ENCODE peak calls at places on chromosomes 6 and 20, in five cellular contexts. W is vagina, U is tibial artery, Y is pancreas, P is tibial nerve. T is an unnamed sample.

GRCh38 chr6:128209771-128210170 is 308.9 kb upstream of the THEMIS start:
- DNase-seq in U (no peak), W (no peak), Y (no peak), P (no peak), T (peak)

GRCh38 chr6:167798453-167798852 is 28.3 kb upstream of the AFDN start:
- DNase-seq in P (no peak), Y (no peak), W (no peak), U (no peak), T (no peak)

GRCh38 chr6:142756215-142756630 is 188.8 kb downstream of the HIVEP2 start:
- DNase-seq in P (no peak), U (no peak), W (no peak), Y (no peak), T (peak)

GRCh38 chr20:53706511-53707031 is 112.9 kb upstream of the ZNF217 start:
- DNase-seq in P (no peak), W (no peak), Y (no peak), U (no peak), T (peak)

GRCh38 chr6:55916188-55916587 is 40.8 kb upstream of the BMP5 start:
- DNase-seq in P (no peak), W (no peak), Y (no peak), U (no peak), T (peak)

GRCh38 chr20:23152308-23152892 is 66.3 kb upstream of the CD93 start:
- DNase-seq in U (peak), W (peak), Y (no peak), P (no peak), T (peak)

GRCh38 chr6:17278289-17279061 is 2.7 kb upstream of the RBM24 start:
- DNase-seq in W (no peak), U (no peak), P (no peak), Y (no peak), T (peak)

GRCh38 chr6:138013949-138014348 is 93.3 kb downstream of the PERP start:
- DNase-seq in Y (no peak), P (no peak), U (no peak), W (no peak), T (no peak)

GRCh38 chr6:10383312-10384063 is 31.4 kb downstream of the TFAP2A start:
- DNase-seq in Y (no peak), W (no peak), U (no peak), P (no peak), T (no peak)

GRCh38 chr20:36092424-36093024 is 62.0 kb upstream of the EPB41L1 start:
- DNase-seq in P (no peak), W (no peak), U (no peak), Y (peak), T (no peak)

DNA sequence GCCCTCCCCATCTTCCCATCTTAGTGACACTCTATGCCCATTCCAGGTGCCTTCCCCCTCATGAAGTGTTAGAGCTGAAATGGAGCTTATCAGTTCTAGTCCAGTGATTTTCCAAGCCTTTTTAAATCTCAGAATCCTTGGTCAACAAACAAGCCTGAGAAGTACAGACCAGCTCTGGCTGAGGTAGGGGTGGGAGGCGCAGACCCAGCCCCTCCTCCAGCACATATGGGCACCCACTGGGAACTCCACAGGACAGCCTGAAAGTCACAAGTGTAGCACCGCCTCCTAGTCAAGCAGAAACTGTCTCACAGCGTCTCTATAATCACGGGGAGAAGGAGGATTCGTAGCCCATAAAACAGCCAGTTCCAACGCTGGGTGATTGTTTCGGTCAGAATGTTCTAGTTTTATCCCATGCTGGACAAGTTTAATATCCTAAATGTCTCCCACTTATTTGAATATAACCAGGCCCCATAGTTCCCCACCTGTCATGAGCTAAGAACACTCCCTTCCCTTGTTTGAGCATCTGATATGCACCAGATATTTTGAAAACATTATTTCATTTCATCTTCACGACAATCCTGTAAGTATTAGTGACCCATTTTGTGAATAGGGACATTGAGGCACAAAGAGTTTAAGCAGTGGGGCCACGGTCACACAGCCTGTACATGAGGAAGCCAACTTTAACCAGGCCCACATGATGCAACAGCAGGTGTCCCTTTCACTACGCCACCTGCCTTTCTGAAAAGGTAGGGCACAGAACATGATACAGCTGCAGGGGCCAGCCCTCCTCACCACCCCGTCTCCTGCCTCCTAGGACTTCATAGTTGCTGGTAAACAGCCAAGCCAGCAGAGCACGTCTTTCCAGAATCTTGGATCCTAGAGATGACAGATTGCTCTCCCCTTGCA is 40.1 kb downstream of the TRAF3IP2 start:
- DNase-seq in P (no peak), Y (peak), W (no peak), U (no peak), T (no peak)
- TF ChIP-seq CTCF in P (peak), Y (peak), W (no peak), U (no peak), T (no peak)

GRCh38 chr20:25230177-25230831 is 17.6 kb upstream of the PYGB start:
- DNase-seq in U (no peak), P (no peak), Y (no peak), W (no peak), T (no peak)

GRCh38 chr20:25226433-25227316 is 21.2 kb upstream of the PYGB start:
- DNase-seq in W (peak), U (peak), P (no peak), Y (peak), T (no peak)

GRCh38 chr20:25233016-25233772 is 14.7 kb upstream of the PYGB start:
- DNase-seq in P (peak), Y (peak), W (no peak), U (peak), T (peak)

GRCh38 chr20:25227317-25227831 is 20.5 kb upstream of the PYGB start:
- DNase-seq in U (no peak), W (no peak), Y (no peak), P (no peak), T (peak)

DNA sequence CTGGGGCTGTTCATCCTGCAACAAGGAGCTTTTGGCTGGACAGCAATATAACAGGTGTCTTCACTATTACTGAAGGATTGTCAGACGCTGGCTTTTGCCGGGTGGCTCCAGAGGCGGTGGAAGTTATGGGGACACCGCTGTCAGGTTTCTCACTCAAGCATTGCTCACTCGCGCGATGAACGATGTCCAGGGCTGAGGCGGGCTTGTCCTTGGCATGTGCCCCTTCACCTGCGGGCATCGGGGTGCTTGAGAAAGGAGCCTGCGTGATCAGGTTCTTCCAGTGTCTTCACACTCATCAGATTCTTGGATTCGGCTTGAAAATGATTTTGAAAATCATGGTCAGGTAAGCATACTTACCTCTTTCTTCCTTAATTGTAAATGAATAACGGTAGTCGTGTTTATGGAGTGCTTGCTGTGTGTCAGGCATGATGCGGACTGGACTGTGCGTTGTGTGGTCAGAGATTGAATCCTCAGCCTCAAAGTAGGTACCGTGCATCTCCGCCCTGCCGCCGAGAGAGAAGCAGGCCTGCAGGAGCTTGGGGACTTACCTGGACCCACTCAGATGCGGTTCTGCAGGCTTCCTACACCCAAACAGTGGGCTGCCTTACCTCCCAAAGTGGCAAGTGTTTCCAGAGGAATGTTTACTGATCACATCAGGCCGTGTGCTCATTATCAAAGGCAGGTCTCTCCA is 18.3 kb upstream of the PYGB start:
- DNase-seq in Y (no peak), P (no peak), U (no peak), W (no peak), T (no peak)
- H3K4me3 ChIP-seq in Y (no peak), P (no peak), U (no peak), W (no peak), T (no peak)

GRCh38 chr20:9884061-9884460 is 45.2 kb upstream of the PAK5 start:
- DNase-seq in W (no peak), P (no peak), U (no peak), Y (no peak), T (no peak)
- TF ChIP-seq CTCF in W (no peak), P (no peak), U (no peak), Y (no peak), T (no peak)

DNA sequence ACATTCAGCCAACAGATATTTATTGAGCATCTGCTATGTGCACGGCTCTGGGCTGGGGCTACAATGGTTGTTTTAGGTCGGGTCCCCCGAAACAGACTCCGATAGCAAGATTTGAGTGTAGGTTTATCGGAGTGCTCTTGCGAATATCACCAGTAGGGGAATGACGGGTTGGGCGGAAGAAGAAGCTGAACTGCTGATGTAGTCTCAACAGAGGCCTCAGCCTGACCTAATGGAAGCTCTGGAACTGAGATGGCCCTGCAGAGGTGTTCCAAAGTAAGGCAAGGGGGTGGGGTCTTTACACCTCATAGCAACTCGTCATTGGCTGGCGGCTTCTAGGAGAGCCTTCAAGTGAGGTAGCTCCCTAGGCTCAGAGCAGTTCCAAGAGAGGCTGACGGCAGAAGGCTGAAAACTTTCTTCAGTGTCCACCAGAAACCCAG is 1.1 kb downstream of the L3MBTL1 start:
- DNase-seq in U (no peak), W (no peak), P (no peak), Y (no peak), T (peak)
- H3K4me3 ChIP-seq in U (peak), W (no peak), P (no peak), Y (no peak), T (no peak)

DNA sequence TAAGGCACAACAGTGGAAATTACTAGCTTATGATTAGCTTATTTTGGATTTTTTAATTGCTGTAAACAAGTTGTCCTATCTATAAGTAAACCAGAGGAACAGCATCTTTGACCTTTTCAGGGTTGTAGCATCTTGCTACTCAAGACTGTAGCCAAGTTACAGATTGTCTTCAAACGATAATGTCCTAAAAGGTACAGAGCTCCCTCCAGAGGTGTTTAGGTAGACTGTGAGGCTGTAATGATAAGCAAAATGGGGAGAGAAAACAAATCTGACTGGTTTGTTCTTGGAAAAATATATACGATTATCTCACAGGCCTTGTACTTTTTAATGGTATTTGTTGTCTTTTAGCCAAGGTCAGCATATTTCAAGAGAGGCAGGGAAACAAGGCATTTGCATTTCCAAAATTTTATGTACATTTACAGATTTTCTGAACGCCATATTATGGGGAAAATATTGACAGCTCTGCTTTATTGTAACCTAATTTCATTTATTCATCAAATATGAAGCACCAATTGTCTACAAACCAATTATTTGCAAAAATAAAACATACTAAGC is 273.4 kb downstream of the MEI4 start:
- DNase-seq in Y (no peak), U (no peak), P (no peak), W (no peak), T (no peak)
- TF ChIP-seq CTCF in Y (no peak), U (no peak), P (no peak), W (no peak), T (no peak)

DNA sequence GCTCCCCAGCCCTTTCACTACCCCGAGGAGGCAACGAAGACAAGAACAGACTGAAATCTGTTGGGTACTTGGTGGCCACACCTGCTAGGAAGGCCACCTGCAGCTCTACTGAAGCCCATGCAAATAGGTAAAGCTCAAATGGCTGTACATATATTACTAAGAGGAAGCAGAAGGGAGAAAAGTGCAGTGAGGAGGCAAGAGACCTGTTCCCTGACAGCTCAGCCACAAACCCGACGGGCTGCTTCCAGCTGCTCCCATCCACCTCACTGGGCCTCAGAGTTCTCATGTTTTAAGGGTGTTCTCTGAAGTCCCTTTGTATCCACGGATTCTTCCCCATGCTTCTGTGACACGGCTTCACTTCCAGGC is 24.6 kb downstream of the TRAM2 start:
- DNase-seq in Y (no peak), W (no peak), P (no peak), U (no peak), T (no peak)
- H3K4me3 ChIP-seq in Y (no peak), W (no peak), P (no peak), U (no peak), T (no peak)

DNA sequence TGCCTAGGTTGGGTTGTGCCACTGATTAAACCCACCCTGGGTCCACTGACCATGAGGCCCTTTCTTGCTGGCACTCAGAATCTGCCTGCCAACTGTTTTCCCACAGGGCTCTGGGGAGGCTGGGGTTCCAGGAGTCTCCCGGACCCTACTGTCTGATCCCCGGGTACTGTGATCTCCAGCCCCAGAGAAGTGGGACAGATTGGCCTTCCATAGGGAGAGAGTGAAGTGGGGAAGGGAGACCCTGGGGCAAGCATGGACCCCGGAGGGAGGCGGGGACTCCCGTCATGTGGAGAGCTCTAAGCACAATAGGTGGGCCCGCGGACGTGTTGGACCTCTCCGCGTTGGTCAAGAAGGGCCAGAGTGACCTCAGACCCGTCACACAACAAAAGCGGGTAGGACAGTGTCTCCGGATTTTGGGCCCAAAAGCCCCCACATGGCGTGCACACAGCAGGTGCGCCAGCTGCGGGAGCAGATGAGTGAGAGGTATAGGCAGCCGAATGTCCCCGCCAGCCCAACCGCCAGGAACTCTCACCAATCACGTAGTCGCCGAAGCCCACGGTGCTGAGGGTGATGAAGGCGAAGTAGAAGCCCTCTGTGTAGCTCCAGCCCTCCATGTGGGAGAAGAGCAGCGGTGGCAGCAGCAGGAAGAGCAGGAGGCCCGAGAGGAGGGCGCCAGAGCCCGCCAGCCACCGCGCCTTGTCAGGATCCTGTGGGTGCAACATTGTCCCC is 10.6 kb downstream of the KCNK17 start:
- DNase-seq in U (no peak), Y (no peak), P (no peak), W (no peak), T (no peak)
- TF ChIP-seq CTCF in U (no peak), Y (no peak), P (no peak), W (no peak), T (no peak)

GRCh38 chr20:10309326-10309725 is 90.7 kb downstream of the SNAP25 start:
- DNase-seq in Y (no peak), U (no peak), W (no peak), P (no peak), T (peak)

GRCh38 chr20:10308652-10309051 is 90.0 kb downstream of the SNAP25 start:
- DNase-seq in U (no peak), P (no peak), W (no peak), Y (no peak), T (no peak)

GRCh38 chr20:10304474-10305046 is 85.9 kb downstream of the SNAP25 start:
- DNase-seq in W (no peak), P (no peak), U (no peak), Y (no peak), T (no peak)

GRCh38 chr20:10306440-10307358 is 88.1 kb downstream of the SNAP25 start:
- DNase-seq in U (no peak), P (no peak), Y (no peak), W (no peak), T (peak)

DNA sequence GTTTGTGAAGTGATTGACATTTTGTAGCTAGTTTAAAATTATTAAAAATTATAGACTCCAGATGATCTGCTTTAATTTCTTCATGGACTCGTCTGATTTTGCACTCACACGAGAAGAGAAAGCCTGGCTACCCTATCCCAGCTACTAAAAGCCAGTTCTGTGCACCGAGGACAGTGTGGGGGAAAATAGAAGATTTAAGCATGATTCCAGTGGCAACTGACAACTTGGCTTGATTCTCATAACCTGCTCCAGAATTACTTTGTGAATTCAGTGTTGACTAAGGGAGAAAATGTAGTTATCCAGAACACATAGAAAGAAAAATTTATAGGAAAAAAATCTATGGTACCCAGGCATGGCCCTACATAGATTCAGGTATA is 88.7 kb downstream of the SNAP25 start:
- DNase-seq in Y (no peak), P (no peak), W (no peak), U (no peak), T (peak)
- H3K4me3 ChIP-seq in Y (no peak), P (no peak), W (no peak), U (no peak), T (no peak)